ENCODE peak calls at places on chromosomes 11 and 22, in five cellular contexts. H is kidney, C is suprapubic skin, A is foreskin fibroblast, W is endothelial cell. B is an unnamed sample.
A peak's percentile ranks its signal among the peaks of the same experiment; 100 is the strongest.

GRCh38 chr11:48125866-48126265 is 90.7 kb upstream of the OR4B1 start:
- DNase-seq in H (no peak), C (no peak), A (no peak), W (no peak), B (no peak)

GRCh38 chr11:64352099-64353005 is 6.6 kb upstream of the RPS6KA4 start:
- DNase-seq in H (no peak), C (no peak), A (no peak), W (no peak), B (no peak)

GRCh38 chr11:112837162-112837826 is 123.9 kb upstream of the NCAM1 start:
- DNase-seq in H (no peak), C (no peak), A (peak; percentile 11), W (peak; percentile 8), B (no peak)

GRCh38 chr11:19957301-19957985 is 202.8 kb downstream of the DBX1 start:
- DNase-seq in H (no peak), C (no peak), A (no peak), W (no peak), B (no peak)

GRCh38 chr11:68550485-68550817 is 89.9 kb downstream of the PPP6R3 start:
- DNase-seq in H (no peak), C (no peak), A (no peak), W (no peak), B (no peak)

GRCh38 chr11:92875473-92875872 is 94.0 kb upstream of the MTNR1B start:
- DNase-seq in H (no peak), C (no peak), A (no peak), W (no peak), B (no peak)

GRCh38 chr11:91935120-91935519 is 289.5 kb upstream of the FAT3 start:
- DNase-seq in H (no peak), C (no peak), A (no peak), W (no peak), B (no peak)

GRCh38 chr22:41127447-41127846 is 35.1 kb downstream of the EP300 start:
- DNase-seq in H (no peak), C (no peak), A (no peak), W (no peak), B (no peak)

GRCh38 chr22:40202225-40202944 is 24.7 kb downstream of the TNRC6B start:
- DNase-seq in H (no peak), C (peak; percentile 40), A (no peak), W (no peak), B (no peak)

GRCh38 chr11:41921991-41922390 is 462.5 kb upstream of the LRRC4C start:
- DNase-seq in H (no peak), C (no peak), A (no peak), W (no peak), B (peak; percentile 23)

GRCh38 chr11:90229791-90230190 is 6.9 kb upstream of the CHORDC1 start:
- DNase-seq in H (no peak), C (no peak), A (peak; percentile 13), W (no peak), B (no peak)

GRCh38 chr11:127629200-127629599 is 628.6 kb upstream of the KIRREL3 start:
- DNase-seq in H (no peak), C (no peak), A (no peak), W (no peak), B (no peak)

GRCh38 chr22:23684561-23685031 is 6.2 kb upstream of the RGL4 start:
- DNase-seq in H (no peak), C (no peak), A (peak; percentile 28), W (no peak), B (no peak)

GRCh38 chr11:2100361-2101170 is 38.6 kb downstream of the IGF2 start:
- DNase-seq in H (peak; percentile 81), C (peak; percentile 61), A (no peak), W (no peak), B (no peak)

GRCh38 chr11:57483570-57483934 is 23.2 kb downstream of the RTN4RL2 start:
- DNase-seq in H (no peak), C (no peak), A (no peak), W (no peak), B (no peak)